ENCODE peak calls at places on chromosomes 5 and 9, in seven cellular contexts. Y is HCT116, Q is H1, Z is K562, V is GM12878, G is A549, H is HepG2. S is an unnamed sample.

GRCh38 chr5:157865844-157866243 is 6.9 kb upstream of the CLINT1 start:
- DNase-seq in G (peak), Q (no peak), Y (no peak), V (no peak), H (peak), Z (no peak), S (peak)

GRCh38 chr9:114687034-114687433 is 5.0 kb upstream of the TEX48 start:
- DNase-seq in H (no peak), Z (no peak), V (no peak), Y (no peak), Q (no peak), G (no peak), S (peak)

GRCh38 chr5:139103762-139104161 is 94.4 kb downstream of the SIL1 start:
- DNase-seq in H (no peak), G (no peak), Y (no peak), V (no peak), Z (no peak), Q (no peak), S (no peak)

GRCh38 chr5:1952456-1953099 is 69.9 kb upstream of the IRX4 start:
- DNase-seq in G (no peak), V (no peak), Z (no peak), H (no peak), Q (no peak), Y (no peak), S (no peak)

GRCh38 chr9:123978981-123979380 is 32.6 kb upstream of the LHX2 start:
- DNase-seq in Z (no peak), H (no peak), G (no peak), Y (no peak), Q (no peak), V (no peak), S (no peak)

GRCh38 chr5:128572546-128573339 is 34.7 kb upstream of the FBN2 start:
- DNase-seq in G (no peak), Z (no peak), Y (no peak), V (no peak), H (no peak), Q (no peak), S (peak)

GRCh38 chr9:93112116-93112863 is 16.3 kb downstream of the CARD19 start:
- DNase-seq in G (no peak), Y (no peak), Q (no peak), H (peak), Z (no peak), V (no peak), S (no peak)

GRCh38 chr5:177133119-177133844 is at the start of gene NSD1:
- DNase-seq in Y (no peak), H (no peak), G (peak), V (peak), Q (peak), Z (peak), S (peak)

GRCh38 chr5:150007050-150007449 is 6.5 kb downstream of the HMGXB3 start:
- DNase-seq in Z (no peak), Y (no peak), H (no peak), Q (no peak), V (no peak), G (no peak), S (no peak)

GRCh38 chr5:5364932-5365331 is 57.5 kb upstream of the ICE1 start:
- DNase-seq in H (no peak), G (no peak), Y (no peak), Z (no peak), V (no peak), Q (no peak), S (no peak)

GRCh38 chr5:43305948-43306563 is 7.2 kb downstream of the HMGCS1 start:
- DNase-seq in G (peak), H (peak), Y (peak), Z (peak), Q (no peak), V (peak), S (peak)

GRCh38 chr5:141491323-141492167 is 2.7 kb downstream of the PCDHGC5 start:
- DNase-seq in H (no peak), Y (no peak), Z (no peak), V (no peak), Q (no peak), G (no peak), S (no peak)

GRCh38 chr9:27407966-27408365 is 111.0 kb upstream of the EQTN start:
- DNase-seq in H (no peak), G (peak), V (no peak), Y (no peak), Z (no peak), Q (no peak), S (peak)

GRCh38 chr9:108743426-108743825 is 112.4 kb downstream of the ACTL7B start:
- DNase-seq in Y (no peak), V (no peak), G (no peak), H (no peak), Z (no peak), Q (no peak), S (no peak)

GRCh38 chr9:26264709-26265601 is 586.7 kb upstream of the TUSC1 start:
- DNase-seq in Y (no peak), G (peak), Q (no peak), V (no peak), Z (no peak), H (no peak), S (peak)

GRCh38 chr9:2722715-2723114 is 5.4 kb downstream of the KCNV2 start:
- DNase-seq in Q (no peak), V (no peak), Y (no peak), Z (peak), G (no peak), H (peak), S (peak)

GRCh38 chr9:95277509-95277908 is 40.0 kb downstream of the FANCC start:
- DNase-seq in V (no peak), H (no peak), Z (no peak), G (no peak), Y (no peak), Q (no peak), S (no peak)

GRCh38 chr5:32325067-32325466 is 12.3 kb upstream of the MTMR12 start:
- DNase-seq in H (no peak), Y (no peak), Z (no peak), G (no peak), V (no peak), Q (no peak), S (peak)

DNA sequence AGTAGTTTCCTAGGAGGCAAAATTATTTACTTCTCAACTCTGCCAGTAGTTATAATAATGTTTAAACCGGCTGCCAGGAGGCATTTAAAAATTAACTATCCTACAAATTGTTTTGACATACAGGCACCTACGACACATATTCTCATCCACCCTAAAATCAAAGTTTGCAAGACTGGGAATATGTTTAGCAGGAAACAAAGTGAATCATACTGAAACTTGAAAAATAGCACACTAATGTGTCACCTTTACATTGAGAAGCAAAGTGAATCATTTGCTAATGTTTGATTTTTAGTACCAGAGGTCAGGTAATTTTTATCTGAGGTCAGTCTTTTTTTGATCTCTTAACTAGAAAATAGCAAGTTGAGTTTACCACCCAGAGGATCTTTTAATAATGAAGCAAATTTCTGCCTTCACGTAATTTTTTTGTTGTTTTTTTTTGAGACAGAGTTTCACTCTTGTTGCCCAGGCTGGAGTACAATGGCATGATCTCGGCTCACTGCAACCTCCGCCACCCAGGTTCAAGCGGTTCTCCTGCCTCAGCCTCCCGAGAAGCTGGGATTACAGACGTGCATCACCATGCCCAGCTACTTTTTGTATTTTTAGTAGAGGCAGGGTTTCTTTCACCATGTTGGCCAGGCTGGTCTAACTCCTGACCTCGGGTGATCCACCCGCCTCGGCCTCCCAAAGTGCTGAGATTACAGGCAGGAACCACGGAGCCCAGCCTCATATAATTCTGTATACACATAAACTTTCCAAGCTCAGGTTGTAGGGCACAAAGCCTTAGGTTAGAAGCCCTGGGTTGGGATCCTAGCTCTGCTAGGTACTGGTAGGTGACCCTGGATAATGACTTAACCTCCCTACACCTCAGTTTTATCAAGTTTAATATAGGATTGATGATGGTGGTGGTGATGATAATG is 124.3 kb downstream of the UGCG start:
- DNase-seq in V (peak), Z (no peak), Q (no peak), G (peak), Y (peak), H (peak), S (peak)
- TF ChIP-seq CEBPB in V (no peak), Z (no peak), Q (no peak), G (peak), Y (peak), H (no peak), S (peak)

DNA sequence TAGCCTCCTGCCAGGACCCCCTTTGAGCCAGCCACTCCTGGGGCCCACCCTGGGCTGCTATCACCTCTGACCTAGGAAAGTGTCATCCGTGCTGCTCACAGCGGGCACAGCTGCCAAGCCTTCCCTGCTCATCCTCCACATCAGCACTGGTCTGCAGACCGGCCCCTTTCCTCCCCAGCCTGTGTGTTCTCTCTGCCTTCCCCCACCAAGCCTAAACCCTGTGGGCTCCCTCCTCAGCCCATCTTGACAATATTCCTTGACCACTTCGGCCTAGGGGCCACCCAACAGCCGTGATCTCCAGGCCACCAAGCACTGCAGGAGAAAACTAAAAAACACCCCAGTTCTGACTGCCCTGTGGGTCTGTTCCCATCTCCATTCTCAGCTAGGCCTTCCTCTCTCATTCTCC is 135.1 kb downstream of the DAB2IP start:
- DNase-seq in H (no peak), Y (no peak), V (no peak), G (no peak), Q (no peak), Z (no peak), S (no peak)
- TF ChIP-seq CEBPB in H (no peak), Y (no peak), V (no peak), G (no peak), Q (no peak), Z (no peak), S (no peak)

DNA sequence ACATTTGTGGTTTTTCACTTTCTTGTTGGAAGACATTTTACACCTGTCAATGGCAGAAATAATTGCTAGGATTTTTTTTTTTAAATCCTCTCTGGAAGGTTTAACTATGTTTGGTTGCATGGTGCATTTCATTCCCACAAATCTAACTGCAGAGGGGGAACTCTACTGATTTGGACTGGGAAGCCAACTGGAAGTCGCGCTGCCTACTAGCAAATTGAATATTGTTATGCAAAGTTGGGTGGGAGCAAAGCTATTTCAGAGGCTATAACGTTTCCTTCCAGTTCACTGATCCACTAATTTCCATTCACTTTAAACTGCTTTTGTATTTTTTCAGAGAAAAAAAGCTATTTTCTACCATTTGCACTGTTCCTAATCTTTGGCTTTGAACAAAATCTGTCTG is 40.0 kb downstream of the MACIR start:
- DNase-seq in Y (no peak), Z (no peak), G (no peak), Q (no peak), H (no peak), V (no peak), S (no peak)
- TF ChIP-seq CEBPB in Y (no peak), Z (no peak), G (no peak), Q (no peak), H (no peak), V (no peak), S (no peak)

DNA sequence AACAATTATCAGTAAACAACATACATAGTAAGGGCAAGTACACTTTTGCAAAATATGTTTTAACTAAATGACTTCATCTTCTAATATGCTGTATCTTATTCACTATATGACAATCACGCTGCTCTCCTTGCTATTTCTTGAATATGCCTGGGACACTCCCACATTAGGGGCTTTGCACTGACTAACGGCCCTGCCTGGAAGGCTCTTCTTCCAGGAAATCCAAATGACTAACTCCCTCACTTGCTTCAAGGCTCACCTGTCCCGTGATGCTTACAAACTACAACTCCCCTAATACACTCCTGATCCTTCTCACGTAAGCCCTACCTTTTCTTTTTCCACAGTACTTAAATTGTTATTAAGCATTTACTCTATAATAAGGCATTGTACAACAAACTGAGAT is 10.6 kb downstream of the ERP44 start:
- DNase-seq in G (no peak), V (no peak), Q (no peak), H (no peak), Y (no peak), Z (peak), S (no peak)
- TF ChIP-seq CEBPB in G (no peak), V (no peak), Q (no peak), H (no peak), Y (no peak), Z (no peak), S (no peak)

DNA sequence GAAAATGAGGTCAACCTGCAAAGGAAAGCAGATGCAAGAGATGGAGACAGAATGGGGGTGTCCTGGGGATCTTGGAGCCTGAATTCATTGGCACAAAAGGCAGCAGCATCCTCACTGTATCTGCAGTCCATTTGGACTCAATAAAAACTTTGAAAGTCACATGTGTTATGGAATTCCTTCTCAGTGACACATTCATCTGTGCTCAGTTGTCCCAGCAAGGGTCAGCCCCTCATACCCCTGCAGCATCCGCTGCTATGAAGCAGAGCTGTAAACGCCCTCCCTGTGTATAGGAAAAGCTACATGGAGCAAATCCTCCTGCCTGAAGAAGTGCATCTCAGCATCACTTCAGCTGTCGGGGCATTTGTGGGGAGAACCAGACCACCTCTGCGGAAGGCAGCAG is 14.5 kb upstream of the RARS1 start:
- DNase-seq in Z (no peak), Y (no peak), H (no peak), V (no peak), Q (no peak), G (no peak), S (peak)
- TF ChIP-seq CEBPB in Z (no peak), Y (no peak), H (no peak), V (no peak), Q (no peak), G (no peak), S (no peak)

GRCh38 chr5:96481396-96481795 is 48.3 kb upstream of the PCSK1 start:
- DNase-seq in Z (no peak), Q (no peak), Y (no peak), V (no peak), G (no peak), H (no peak), S (no peak)
- TF ChIP-seq CEBPB in Z (no peak), Q (no peak), Y (no peak), V (no peak), G (no peak), H (no peak), S (no peak)

GRCh38 chr5:96870094-96871021 is 5.9 kb upstream of the ERAP2 start:
- DNase-seq in Q (no peak), G (no peak), Z (no peak), V (no peak), H (no peak), Y (no peak), S (no peak)
- TF ChIP-seq CEBPB in Q (no peak), G (no peak), Z (no peak), V (no peak), H (no peak), Y (no peak), S (no peak)

GRCh38 chr9:35650341-35651158 is at the start of gene SIT1:
- DNase-seq in Z (no peak), H (no peak), V (no peak), Q (no peak), G (no peak), Y (no peak), S (no peak)
- TF ChIP-seq CEBPB in Z (no peak), H (no peak), V (no peak), Q (no peak), G (no peak), Y (no peak), S (no peak)

S was measured in IMR-90.